ENCODE peak calls at places on chromosome 19, in nine cellular contexts. O, X, D, M, N, B, F, G and A are unnamed samples.
A peak's percentile ranks its signal among the peaks of the same experiment; 100 is the strongest.

GRCh38 chr19:4969292-4969771 is 419 bp downstream of the KDM4B start:
- DNase-seq in O (no peak), X (no peak), D (no peak), M (no peak), N (no peak), B (no peak), F (no peak), G (no peak), A (no peak)

GRCh38 chr19:16588824-16589577 is 16.8 kb upstream of the SLC35E1 start:
- DNase-seq in O (no peak), X (no peak), D (no peak), M (no peak), N (no peak), B (no peak), F (no peak), G (no peak), A (no peak)

GRCh38 chr19:48537541-48537940 is 14.4 kb upstream of the SULT2B1 start:
- DNase-seq in O (no peak), X (no peak), D (no peak), M (no peak), N (no peak), B (no peak), F (no peak), G (no peak), A (no peak)

GRCh38 chr19:33731886-33732285 is 64.8 kb upstream of the KCTD15 start:
- DNase-seq in O (no peak), X (no peak), D (no peak), M (no peak), N (no peak), B (no peak), F (no peak), G (no peak), A (no peak)

GRCh38 chr19:34662919-34663318 is 14.0 kb downstream of the SCGB2B2 start:
- DNase-seq in O (peak; percentile 13), X (peak; percentile 40), D (peak; percentile 90), M (peak; percentile 25), N (no peak), B (no peak), F (peak; percentile 64), G (peak; percentile 75), A (no peak)

GRCh38 chr19:6970478-6970877 is 50.8 kb downstream of the MBD3L2B start:
- DNase-seq in O (no peak), X (peak; percentile 4), D (no peak), M (no peak), N (no peak), B (no peak), F (no peak), G (no peak), A (no peak)

GRCh38 chr19:36013280-36014028 is 559 bp downstream of the ALKBH6 start:
- DNase-seq in O (no peak), X (peak; percentile 31), D (no peak), M (no peak), N (peak; percentile 28), B (no peak), F (no peak), G (no peak), A (no peak)

GRCh38 chr19:43780706-43781525 is at the start of gene KCNN4:
- DNase-seq in O (no peak), X (peak; percentile 79), D (no peak), M (peak; percentile 87), N (no peak), B (no peak), F (peak; percentile 70), G (no peak), A (peak; percentile 13)

GRCh38 chr19:49567722-49568454 is 12.5 kb downstream of the NOSIP start:
- DNase-seq in O (peak; percentile 59), X (peak; percentile 72), D (no peak), M (peak; percentile 58), N (no peak), B (no peak), F (peak; percentile 92), G (no peak), A (no peak)

GRCh38 chr19:21566073-21566472 is 60.7 kb downstream of the ZNF429 start:
- DNase-seq in O (no peak), X (no peak), D (no peak), M (no peak), N (no peak), B (no peak), F (no peak), G (no peak), A (no peak)

GRCh38 chr19:20453424-20453938 is 112.1 kb downstream of the ZNF737 start:
- DNase-seq in O (no peak), X (no peak), D (no peak), M (no peak), N (no peak), B (no peak), F (no peak), G (no peak), A (no peak)

GRCh38 chr19:41940443-41941409 is 12.5 kb upstream of the ERFL start:
- DNase-seq in O (no peak), X (no peak), D (peak; percentile 17), M (no peak), N (no peak), B (peak; percentile 69), F (no peak), G (no peak), A (no peak)

GRCh38 chr19:29574518-29574917 is 31.6 kb upstream of the POP4 start:
- DNase-seq in O (no peak), X (no peak), D (no peak), M (no peak), N (no peak), B (no peak), F (no peak), G (no peak), A (no peak)